ENCODE peak calls at places on chromosomes 16 and 17, in nine cellular contexts. W is testis; R is right cardiac atrium; D is suprapubic skin; G is ascending aorta; V is Peyer's patch; S is esophagus squamous epithelium; A is CD8-positive, alpha-beta memory T cell; M is naive thymus-derived CD4-positive, alpha-beta T cell. H is an unnamed sample.

GRCh38 chr17:13671341-13671740 is 69.6 kb upstream of the HS3ST3A1 start:
- DNase-seq in W (no peak), R (no peak), D (no peak), G (no peak), V (no peak), S (no peak), A (no peak), M (no peak), H (no peak)

GRCh38 chr16:75580-76501 is 2.2 kb upstream of the MPG start:
- DNase-seq in W (peak), R (peak), D (peak), G (peak), V (peak), S (no peak), A (no peak), M (no peak), H (peak)

GRCh38 chr16:89144681-89145080 is 26.9 kb upstream of the CDH15 start:
- DNase-seq in W (no peak), R (no peak), D (no peak), G (no peak), V (no peak), S (no peak), A (no peak), M (no peak), H (no peak)

GRCh38 chr17:49548506-49549310 is 27.0 kb upstream of the NXPH3 start:
- DNase-seq in W (peak), R (peak), D (peak), G (peak), V (no peak), S (no peak), A (no peak), M (no peak), H (peak)

GRCh38 chr16:83574388-83574787 is 233.4 kb upstream of the HSBP1 start:
- DNase-seq in W (no peak), R (no peak), D (no peak), G (no peak), V (no peak), S (no peak), A (no peak), M (no peak), H (peak)

GRCh38 chr17:44829558-44830358 is at the start of gene GJC1:
- DNase-seq in W (peak), R (peak), D (no peak), G (no peak), V (no peak), S (no peak), A (no peak), M (peak), H (peak)

GRCh38 chr17:75266315-75267145 is 4.5 kb downstream of the MIF4GD start:
- DNase-seq in W (no peak), R (no peak), D (no peak), G (no peak), V (no peak), S (no peak), A (no peak), M (no peak), H (no peak)

GRCh38 chr17:30389755-30390300 is 11.1 kb downstream of the CPD start:
- DNase-seq in W (no peak), R (no peak), D (no peak), G (no peak), V (no peak), S (no peak), A (no peak), M (no peak), H (no peak)

GRCh38 chr17:63911657-63912100 is 621 bp upstream of the CSHL1 start:
- DNase-seq in W (peak), R (peak), D (peak), G (peak), V (peak), S (no peak), A (peak), M (peak), H (peak)

GRCh38 chr16:12907670-12908233 is 6.4 kb downstream of the SHISA9 start:
- DNase-seq in W (no peak), R (no peak), D (no peak), G (no peak), V (no peak), S (no peak), A (no peak), M (no peak), H (no peak)

GRCh38 chr17:82257473-82257872 is 16.0 kb downstream of the CSNK1D start:
- DNase-seq in W (peak), R (peak), D (no peak), G (no peak), V (no peak), S (no peak), A (peak), M (no peak), H (no peak)

GRCh38 chr17:1231456-1231855 is 38.8 kb upstream of the BHLHA9 start:
- DNase-seq in W (peak), R (peak), D (peak), G (peak), V (no peak), S (no peak), A (no peak), M (no peak), H (peak)

GRCh38 chr16:79261461-79261860 is 339.1 kb downstream of the MAF start:
- DNase-seq in W (peak), R (peak), D (no peak), G (no peak), V (no peak), S (no peak), A (no peak), M (no peak), H (peak)

GRCh38 chr17:74631468-74632195 is 8.1 kb upstream of the CD300E start:
- DNase-seq in W (no peak), R (no peak), D (no peak), G (no peak), V (no peak), S (no peak), A (no peak), M (no peak), H (peak)

GRCh38 chr17:70405492-70406220 is 236.3 kb downstream of the KCNJ2 start:
- DNase-seq in W (no peak), R (no peak), D (no peak), G (no peak), V (no peak), S (no peak), A (no peak), M (no peak), H (peak)

GRCh38 chr17:7220593-7221280 is 999 bp downstream of the ACADVL start:
- DNase-seq in W (peak), R (peak), D (no peak), G (no peak), V (peak), S (no peak), A (peak), M (peak), H (peak)

GRCh38 chr16:67539691-67540635 is 11.3 kb downstream of the RIPOR1 start:
- DNase-seq in W (no peak), R (peak), D (no peak), G (no peak), V (no peak), S (no peak), A (no peak), M (no peak), H (no peak)

GRCh38 chr16:65116216-65116615 is 5.6 kb downstream of the CDH11 start:
- DNase-seq in W (no peak), R (no peak), D (no peak), G (no peak), V (no peak), S (no peak), A (no peak), M (no peak), H (no peak)

GRCh38 chr16:65119905-65120341 is 1.9 kb downstream of the CDH11 start:
- DNase-seq in W (peak), R (peak), D (no peak), G (no peak), V (no peak), S (no peak), A (no peak), M (no peak), H (peak)

GRCh38 chr16:65118866-65119265 is 3.0 kb downstream of the CDH11 start:
- DNase-seq in W (no peak), R (peak), D (no peak), G (no peak), V (no peak), S (no peak), A (no peak), M (no peak), H (no peak)

GRCh38 chr16:65116818-65117430 is 4.9 kb downstream of the CDH11 start:
- DNase-seq in W (no peak), R (no peak), D (no peak), G (no peak), V (no peak), S (no peak), A (no peak), M (no peak), H (no peak)

GRCh38 chr16:65117701-65118448 is 4.0 kb downstream of the CDH11 start:
- DNase-seq in W (peak), R (peak), D (peak), G (peak), V (no peak), S (no peak), A (no peak), M (no peak), H (peak)
- H3K4me3 ChIP-seq in W (no peak), R (no peak), D (no peak), G (no peak), V (no peak), S (no peak), A (no peak), M (no peak), H (no peak)

DNA sequence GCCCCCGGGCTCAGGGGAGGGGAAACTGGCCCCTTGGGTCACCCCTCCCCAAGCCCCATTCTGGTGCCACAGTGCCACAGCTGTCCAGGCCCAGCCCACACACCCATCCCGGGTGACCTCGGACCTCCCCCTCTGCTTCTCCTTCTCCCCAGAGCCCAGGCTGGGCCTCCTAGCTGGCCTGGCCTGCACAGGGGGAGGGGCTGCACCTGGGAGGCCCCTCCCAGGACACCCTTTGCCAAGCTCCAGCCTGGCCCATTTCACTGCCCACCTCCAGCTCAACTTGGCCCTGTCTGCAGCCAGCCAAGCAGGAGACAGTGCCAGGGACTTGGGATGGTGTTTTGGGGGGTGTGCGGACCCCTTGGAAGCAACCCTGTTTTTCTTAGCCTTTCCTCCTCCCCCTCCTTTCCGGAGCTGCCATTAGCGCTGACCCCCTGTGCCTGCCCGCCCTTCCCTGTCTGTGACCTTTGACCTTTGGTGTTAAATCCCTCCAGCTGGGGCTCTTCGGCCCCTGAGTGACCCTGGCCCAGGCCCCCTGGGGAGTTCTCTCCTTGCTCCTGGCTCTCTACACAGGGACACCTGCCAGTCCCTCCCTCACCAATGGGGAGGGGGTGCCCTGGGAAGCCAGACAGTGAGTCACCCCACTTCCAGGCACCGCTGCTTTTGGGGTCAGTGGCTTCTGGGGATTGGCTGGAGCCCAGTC is 1.8 kb downstream of the GLIS2 start:
- DNase-seq in W (no peak), R (peak), D (no peak), G (peak), V (no peak), S (no peak), A (no peak), M (no peak), H (peak)
- H3K4me3 ChIP-seq in W (no peak), R (peak), D (peak), G (peak), V (peak), S (peak), A (no peak), M (no peak), H (peak)

DNA sequence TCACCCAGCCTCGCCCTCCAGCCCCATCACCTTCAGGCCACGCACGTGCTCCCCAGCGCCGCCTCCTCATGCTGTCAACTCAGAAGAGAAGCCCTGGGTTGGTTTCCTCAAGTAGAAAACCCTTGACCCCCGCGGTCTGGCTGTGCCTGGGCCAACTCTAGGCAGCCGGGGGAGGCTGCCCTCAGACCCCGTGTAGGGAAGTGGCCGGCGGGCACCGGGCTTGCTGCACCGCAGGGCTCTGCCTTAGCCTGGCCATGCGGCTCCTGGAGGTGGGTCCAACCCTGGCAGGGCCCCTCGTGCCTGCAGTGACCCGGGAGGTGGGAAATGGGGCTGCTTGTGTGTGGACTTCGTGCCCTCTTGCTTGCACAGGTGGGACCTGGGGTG is 149.9 kb upstream of the GSE1 start:
- DNase-seq in W (peak), R (no peak), D (no peak), G (no peak), V (no peak), S (no peak), A (no peak), M (no peak), H (no peak)
- H3K4me3 ChIP-seq in W (peak), R (peak), D (peak), G (peak), V (peak), S (peak), A (no peak), M (no peak), H (no peak)

GRCh38 chr16:48605518-48606110 is 4.4 kb downstream of the N4BP1 start:
- DNase-seq in W (no peak), R (no peak), D (no peak), G (no peak), V (no peak), S (no peak), A (no peak), M (no peak), H (no peak)

GRCh38 chr16:48608452-48608851 is 1.5 kb downstream of the N4BP1 start:
- DNase-seq in W (no peak), R (no peak), D (no peak), G (no peak), V (no peak), S (no peak), A (peak), M (peak), H (no peak)

GRCh38 chr16:48608871-48609452 is 1.0 kb downstream of the N4BP1 start:
- DNase-seq in W (no peak), R (no peak), D (no peak), G (no peak), V (peak), S (no peak), A (no peak), M (no peak), H (no peak)

GRCh38 chr16:48609453-48610023 is 442 bp downstream of the N4BP1 start:
- DNase-seq in W (peak), R (peak), D (peak), G (peak), V (peak), S (no peak), A (peak), M (peak), H (peak)

DNA sequence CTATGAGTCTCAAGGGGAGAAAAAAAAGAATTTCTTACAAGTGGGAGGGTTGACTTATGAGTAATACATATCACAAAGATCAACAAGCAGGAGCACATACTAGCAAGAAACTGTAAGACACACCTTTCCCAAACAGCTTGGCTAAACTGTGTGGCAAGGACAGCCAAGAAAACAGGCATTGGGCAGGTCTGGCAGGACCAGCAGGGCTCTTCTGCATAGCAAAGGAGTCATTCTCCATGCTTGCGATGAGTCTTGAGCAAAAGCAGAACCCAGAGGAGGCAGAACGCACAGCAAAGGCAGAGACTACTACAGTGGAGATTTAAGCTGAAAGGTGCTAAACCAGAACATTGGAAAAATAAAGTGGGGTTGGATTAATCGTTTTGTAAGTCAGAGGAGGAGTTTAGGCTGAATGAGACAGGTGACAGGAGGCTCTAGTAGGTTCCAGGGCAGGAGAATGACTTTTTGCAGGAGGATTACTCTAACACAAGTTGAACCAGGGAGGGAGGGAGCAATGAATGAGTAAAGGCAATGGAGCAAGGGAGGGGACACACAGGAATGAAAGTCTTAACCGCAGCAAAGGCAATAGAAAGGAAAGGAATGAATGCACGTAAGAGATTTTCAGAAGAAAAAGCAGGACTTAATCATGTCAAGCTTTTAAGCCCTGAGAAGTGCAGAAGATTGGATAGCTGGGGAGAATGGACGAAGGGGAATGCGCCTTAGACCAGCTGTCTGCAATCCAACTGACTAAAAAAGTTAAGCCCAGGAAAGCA is 2.7 kb downstream of the N4BP1 start:
- DNase-seq in W (no peak), R (no peak), D (no peak), G (no peak), V (no peak), S (no peak), A (no peak), M (no peak), H (no peak)
- H3K4me3 ChIP-seq in W (no peak), R (no peak), D (peak), G (peak), V (peak), S (peak), A (peak), M (peak), H (no peak)

GRCh38 chr17:78707923-78708322 is 74.2 kb downstream of the CYTH1 start:
- DNase-seq in W (no peak), R (no peak), D (no peak), G (no peak), V (no peak), S (no peak), A (no peak), M (no peak), H (no peak)

GRCh38 chr17:78709688-78710290 is 72.3 kb downstream of the CYTH1 start:
- DNase-seq in W (no peak), R (no peak), D (no peak), G (no peak), V (no peak), S (no peak), A (no peak), M (no peak), H (no peak)

GRCh38 chr17:78710607-78711006 is 71.5 kb downstream of the CYTH1 start:
- DNase-seq in W (no peak), R (no peak), D (no peak), G (no peak), V (no peak), S (no peak), A (no peak), M (no peak), H (no peak)

GRCh38 chr17:78708510-78708973 is 73.5 kb downstream of the CYTH1 start:
- DNase-seq in W (peak), R (peak), D (no peak), G (peak), V (peak), S (no peak), A (peak), M (peak), H (peak)

GRCh38 chr17:78709119-78709681 is 72.9 kb downstream of the CYTH1 start:
- DNase-seq in W (no peak), R (no peak), D (no peak), G (no peak), V (no peak), S (no peak), A (no peak), M (no peak), H (no peak)
- H3K4me3 ChIP-seq in W (no peak), R (no peak), D (no peak), G (no peak), V (no peak), S (no peak), A (no peak), M (no peak), H (no peak)

H was measured in MG63.